ENCODE peak calls at places on chromosomes 1 and 21, in ten cellular contexts. W is SK-N-SH, C is endothelial cell of umbilical vein, V is A549, F is HCT116, Z is HepG2, K is K562, H is GM12878, B is NB4, I is H1. S is an unnamed sample.

GRCh38 chr1:155989242-155989991 is 11.1 kb upstream of the ARHGEF2 start:
- DNase-seq in C (peak; percentile 76), Z (peak; percentile 50), H (no peak), W (peak; percentile 85), F (no peak), I (no peak), B (peak; percentile 82), V (no peak), K (peak; percentile 69), S (peak; percentile 82)

GRCh38 chr1:166490437-166490784 is 323.6 kb upstream of the FAM78B start:
- DNase-seq in Z (no peak), W (no peak), C (no peak), B (no peak), F (no peak), K (peak; percentile 75), I (no peak), H (no peak), V (no peak), S (no peak)

GRCh38 chr1:36350659-36351171 is 27.3 kb upstream of the EVA1B start:
- DNase-seq in C (peak; percentile 85), Z (no peak), W (no peak), V (peak; percentile 60), H (no peak), B (no peak), K (no peak), F (no peak), I (no peak), S (no peak)

GRCh38 chr1:25948641-25949040 is 42.4 kb upstream of the STMN1 start:
- DNase-seq in Z (no peak), K (no peak), C (no peak), W (no peak), B (no peak), V (no peak), F (no peak), H (no peak), I (no peak), S (no peak)

GRCh38 chr1:7652551-7653098 is 118.5 kb upstream of the VAMP3 start:
- DNase-seq in F (no peak), B (no peak), I (no peak), Z (no peak), V (no peak), W (no peak), K (no peak), C (no peak), H (no peak), S (no peak)

GRCh38 chr1:183163311-183163710 is 22.8 kb upstream of the LAMC2 start:
- DNase-seq in C (peak; percentile 58), Z (no peak), H (no peak), V (peak; percentile 68), I (no peak), K (no peak), W (no peak), B (no peak), F (peak; percentile 80), S (no peak)

GRCh38 chr1:4021895-4022268 is 121.8 kb upstream of the C1orf174 start:
- DNase-seq in F (no peak), C (no peak), V (no peak), B (no peak), K (no peak), Z (no peak), W (no peak), I (no peak), H (no peak), S (no peak)

GRCh38 chr1:216700779-216701178 is 22.4 kb downstream of the ESRRG start:
- DNase-seq in V (no peak), K (no peak), I (no peak), B (no peak), H (no peak), Z (no peak), W (no peak), C (no peak), F (no peak), S (no peak)

GRCh38 chr21:31623664-31624063 is 35.8 kb upstream of the SOD1 start:
- DNase-seq in Z (no peak), K (peak; percentile 49), W (no peak), C (peak; percentile 8), V (no peak), B (peak; percentile 16), H (no peak), I (no peak), F (no peak), S (no peak)

GRCh38 chr1:156896490-156897033 is 3.0 kb downstream of the PEAR1 start:
- DNase-seq in H (no peak), C (peak; percentile 80), B (no peak), I (peak; percentile 63), F (peak; percentile 46), K (no peak), W (peak; percentile 46), V (peak; percentile 96), Z (peak; percentile 53), S (no peak)

GRCh38 chr1:224873645-224874369 is 55.7 kb upstream of the DNAH14 start:
- DNase-seq in V (no peak), F (no peak), W (no peak), Z (peak; percentile 37), B (no peak), H (no peak), I (no peak), K (no peak), C (no peak), S (no peak)

GRCh38 chr1:178330153-178330552 is 166.6 kb downstream of the CLEC20A start:
- DNase-seq in W (no peak), C (no peak), V (no peak), I (no peak), Z (no peak), B (no peak), F (no peak), K (no peak), H (no peak), S (no peak)

GRCh38 chr1:26575350-26575747 is 45.8 kb downstream of the RPS6KA1 start:
- DNase-seq in V (no peak), B (no peak), C (no peak), H (no peak), F (no peak), W (no peak), I (no peak), K (no peak), Z (no peak), S (no peak)

GRCh38 chr21:36155603-36156338 is 853 bp upstream of the DOP1B start:
- DNase-seq in B (no peak), I (no peak), C (no peak), K (no peak), Z (no peak), H (no peak), V (no peak), W (no peak), F (no peak), S (peak; percentile 25)

GRCh38 chr1:99662581-99663208 is 16.8 kb downstream of the PALMD start:
- DNase-seq in Z (no peak), H (no peak), F (no peak), V (no peak), K (no peak), I (no peak), B (no peak), W (no peak), C (peak; percentile 37), S (no peak)

GRCh38 chr21:38611262-38611661 is 113.0 kb upstream of the ERG start:
- DNase-seq in B (no peak), H (no peak), C (no peak), K (no peak), I (no peak), Z (no peak), V (no peak), F (no peak), W (no peak), S (no peak)

GRCh38 chr21:38610573-38611251 is 112.4 kb upstream of the ERG start:
- DNase-seq in H (no peak), K (no peak), F (no peak), I (no peak), Z (no peak), W (no peak), C (no peak), B (no peak), V (no peak), S (no peak)

GRCh38 chr21:38613686-38614085 is 115.4 kb upstream of the ERG start:
- DNase-seq in H (no peak), Z (no peak), I (no peak), B (no peak), K (no peak), W (no peak), F (no peak), V (no peak), C (no peak), S (no peak)

GRCh38 chr21:38609580-38609979 is 111.3 kb upstream of the ERG start:
- DNase-seq in B (no peak), C (no peak), Z (no peak), W (no peak), K (no peak), H (no peak), I (no peak), F (no peak), V (no peak), S (no peak)

GRCh38 chr21:38614558-38614957 is 116.3 kb upstream of the ERG start:
- DNase-seq in H (no peak), F (no peak), W (no peak), I (no peak), Z (no peak), B (no peak), C (no peak), K (no peak), V (no peak), S (no peak)
- TF ChIP-seq MAX in H (no peak), F (no peak), W (no peak), I (no peak), Z (no peak), B (no peak), C (no peak), K (no peak), V (no peak), S (no peak)

DNA sequence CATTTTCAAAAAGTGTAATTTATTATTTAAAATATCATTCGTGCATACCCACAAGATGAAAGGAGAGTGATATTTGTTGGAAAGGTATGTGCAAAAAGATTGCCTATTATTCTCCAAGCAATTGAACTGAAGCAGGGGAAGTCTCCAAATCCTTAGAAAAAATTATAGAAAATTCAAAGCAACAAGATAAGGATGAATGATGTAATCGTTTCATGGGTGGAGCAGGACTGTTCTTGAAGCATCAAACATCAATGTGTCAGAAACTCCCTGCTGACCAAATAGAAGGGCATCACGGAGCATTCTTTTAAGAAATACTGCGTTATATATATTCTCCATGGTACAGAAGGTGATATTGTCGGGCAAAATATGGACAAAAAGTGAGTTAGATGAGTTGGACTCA is 87.9 kb upstream of the SPAG17 start:
- DNase-seq in Z (no peak), I (no peak), F (no peak), B (no peak), K (no peak), V (no peak), W (no peak), C (no peak), H (no peak), S (no peak)
- TF ChIP-seq MAX in Z (no peak), I (no peak), F (no peak), B (no peak), K (no peak), V (no peak), W (no peak), C (no peak), H (no peak), S (no peak)

GRCh38 chr1:186008920-186009737 is 274.9 kb downstream of the HMCN1 start:
- DNase-seq in V (no peak), I (no peak), F (no peak), C (peak; percentile 96), Z (no peak), W (no peak), H (no peak), B (no peak), K (no peak), S (no peak)
- TF ChIP-seq MAX in V (no peak), I (no peak), F (no peak), C (no peak), Z (no peak), W (no peak), H (no peak), B (no peak), K (no peak), S (no peak)

GRCh38 chr1:116764906-116765862 is 11.0 kb downstream of the CD2 start:
- DNase-seq in K (no peak), H (no peak), Z (no peak), W (no peak), I (no peak), F (no peak), V (no peak), B (no peak), C (no peak), S (no peak)
- TF ChIP-seq MAX in K (no peak), H (no peak), Z (no peak), W (no peak), I (no peak), F (no peak), V (no peak), B (no peak), C (no peak), S (no peak)

S was measured in WTC11.